ENCODE peak calls at places on chromosomes 16 and 17, in ten cellular contexts. One of them, this sample, is unnamed.

GRCh38 chr17:51319186-51319585 is 58.8 kb downstream of the UTP18 start:
- DNase-seq in lung: no peak
- DNase-seq in dorsolateral prefrontal cortex: no peak
- DNase-seq in left lung: no peak
- DNase-seq in MM.1S: no peak
- DNase-seq in HCT116: no peak
- DNase-seq in sigmoid colon: no peak
- DNase-seq in RWPE2: no peak
- DNase-seq in tibial artery: no peak
- DNase-seq in PC-9: no peak
- DNase-seq in this sample: no peak

GRCh38 chr17:5044630-5045029 is 9.4 kb upstream of the SLC52A1 start:
- DNase-seq in PC-9: peak; percentile 31
- DNase-seq in lung: no peak
- DNase-seq in left lung: no peak
- DNase-seq in RWPE2: no peak
- DNase-seq in HCT116: no peak
- DNase-seq in dorsolateral prefrontal cortex: no peak
- DNase-seq in MM.1S: no peak
- DNase-seq in tibial artery: no peak
- DNase-seq in sigmoid colon: no peak
- DNase-seq in this sample: no peak

GRCh38 chr16:67458121-67458641 is 22.8 kb downstream of the ATP6V0D1 start:
- DNase-seq in left lung: no peak
- DNase-seq in dorsolateral prefrontal cortex: no peak
- DNase-seq in RWPE2: no peak
- DNase-seq in sigmoid colon: no peak
- DNase-seq in tibial artery: no peak
- DNase-seq in PC-9: no peak
- DNase-seq in HCT116: no peak
- DNase-seq in lung: no peak
- DNase-seq in MM.1S: no peak
- DNase-seq in this sample: no peak

GRCh38 chr17:81414751-81415516 is 19.7 kb downstream of the BAHCC1 start:
- DNase-seq in PC-9: no peak
- DNase-seq in HCT116: no peak
- DNase-seq in RWPE2: no peak
- DNase-seq in tibial artery: no peak
- DNase-seq in sigmoid colon: no peak
- DNase-seq in MM.1S: no peak
- DNase-seq in dorsolateral prefrontal cortex: no peak
- DNase-seq in lung: no peak
- DNase-seq in left lung: no peak
- DNase-seq in this sample: no peak

GRCh38 chr17:55450232-55450631 is 28.6 kb upstream of the MMD start:
- DNase-seq in lung: no peak
- DNase-seq in PC-9: no peak
- DNase-seq in sigmoid colon: no peak
- DNase-seq in MM.1S: no peak
- DNase-seq in HCT116: no peak
- DNase-seq in left lung: no peak
- DNase-seq in tibial artery: no peak
- DNase-seq in RWPE2: no peak
- DNase-seq in dorsolateral prefrontal cortex: no peak
- DNase-seq in this sample: no peak

GRCh38 chr17:35568561-35568960 is 7.9 kb upstream of the SLFN14 start:
- DNase-seq in sigmoid colon: no peak
- DNase-seq in RWPE2: no peak
- DNase-seq in lung: no peak
- DNase-seq in dorsolateral prefrontal cortex: no peak
- DNase-seq in left lung: no peak
- DNase-seq in HCT116: no peak
- DNase-seq in MM.1S: no peak
- DNase-seq in tibial artery: no peak
- DNase-seq in PC-9: no peak
- DNase-seq in this sample: peak; percentile 61

GRCh38 chr17:4808378-4808767 is 1.4 kb downstream of the PLD2 start:
- DNase-seq in sigmoid colon: peak; percentile 78
- DNase-seq in tibial artery: no peak
- DNase-seq in RWPE2: no peak
- DNase-seq in MM.1S: no peak
- DNase-seq in HCT116: no peak
- DNase-seq in left lung: no peak
- DNase-seq in PC-9: peak; percentile 19
- DNase-seq in dorsolateral prefrontal cortex: no peak
- DNase-seq in lung: peak; percentile 49
- DNase-seq in this sample: no peak

GRCh38 chr16:72083778-72084404 is 9.5 kb downstream of the TXNL4B start:
- DNase-seq in dorsolateral prefrontal cortex: no peak
- DNase-seq in sigmoid colon: no peak
- DNase-seq in lung: no peak
- DNase-seq in RWPE2: no peak
- DNase-seq in MM.1S: no peak
- DNase-seq in left lung: no peak
- DNase-seq in tibial artery: no peak
- DNase-seq in HCT116: no peak
- DNase-seq in PC-9: no peak
- DNase-seq in this sample: no peak

GRCh38 chr16:12786077-12786476 is 17.6 kb downstream of the CPPED1 start:
- DNase-seq in left lung: no peak
- DNase-seq in tibial artery: no peak
- DNase-seq in RWPE2: no peak
- DNase-seq in lung: no peak
- DNase-seq in sigmoid colon: no peak
- DNase-seq in MM.1S: no peak
- DNase-seq in HCT116: no peak
- DNase-seq in PC-9: no peak
- DNase-seq in dorsolateral prefrontal cortex: no peak
- DNase-seq in this sample: no peak

DNA sequence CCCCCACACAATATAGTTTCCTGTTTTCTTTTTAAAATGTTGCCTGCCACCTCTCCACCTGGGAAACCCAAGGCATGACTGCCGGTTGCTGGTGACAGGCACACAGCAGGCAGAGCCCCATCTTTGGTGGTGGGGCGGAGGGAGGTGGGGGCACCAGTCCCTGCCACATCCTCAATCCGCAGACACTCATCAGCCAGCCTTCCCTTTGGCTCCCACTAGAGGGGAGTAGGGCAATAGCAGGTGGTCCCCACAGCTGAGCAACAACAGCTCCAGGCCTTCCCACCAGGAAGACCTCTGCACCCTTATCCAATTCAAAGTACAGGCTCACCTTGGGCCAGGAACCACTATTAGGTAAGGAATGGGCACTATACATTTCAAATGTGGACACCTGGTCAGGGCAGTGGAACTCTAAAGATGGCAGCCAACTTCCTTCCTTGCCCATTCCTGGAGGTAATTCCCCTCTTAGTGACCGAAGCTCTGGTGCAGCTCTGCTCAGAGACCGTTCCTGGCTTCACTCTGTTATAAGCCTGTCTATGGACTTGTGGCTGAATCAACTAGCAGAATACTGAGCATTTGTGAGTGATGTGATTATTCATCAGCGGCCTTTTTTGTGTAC is 13.9 kb downstream of the RECQL5 start:
- DNase-seq in tibial artery: no peak
- DNase-seq in sigmoid colon: peak; percentile 45
- DNase-seq in dorsolateral prefrontal cortex: no peak
- DNase-seq in lung: no peak
- DNase-seq in PC-9: peak; percentile 37
- DNase-seq in MM.1S: peak; percentile 45
- DNase-seq in HCT116: no peak
- DNase-seq in RWPE2: no peak
- DNase-seq in left lung: no peak
- DNase-seq in this sample: peak; percentile 26
- TF ChIP-seq CTCF in tibial artery: peak; percentile 45
- TF ChIP-seq CTCF in sigmoid colon: peak; percentile 32
- TF ChIP-seq CTCF in dorsolateral prefrontal cortex: peak; percentile 76
- TF ChIP-seq CTCF in lung: peak; percentile 11
- TF ChIP-seq CTCF in PC-9: peak; percentile 72
- TF ChIP-seq CTCF in MM.1S: peak; percentile 70
- TF ChIP-seq CTCF in HCT116: peak; percentile 95
- TF ChIP-seq CTCF in RWPE2: peak; percentile 80
- TF ChIP-seq CTCF in left lung: peak; percentile 61
- TF ChIP-seq CTCF in this sample: peak; percentile 79

GRCh38 chr16:24758373-24758772 is 28.9 kb downstream of the TNRC6A start:
- DNase-seq in tibial artery: no peak
- DNase-seq in HCT116: no peak
- DNase-seq in left lung: no peak
- DNase-seq in MM.1S: no peak
- DNase-seq in dorsolateral prefrontal cortex: no peak
- DNase-seq in sigmoid colon: no peak
- DNase-seq in RWPE2: no peak
- DNase-seq in PC-9: no peak
- DNase-seq in lung: no peak
- DNase-seq in this sample: no peak

GRCh38 chr16:24764916-24765315 is 35.5 kb downstream of the TNRC6A start:
- DNase-seq in left lung: no peak
- DNase-seq in tibial artery: no peak
- DNase-seq in RWPE2: no peak
- DNase-seq in PC-9: no peak
- DNase-seq in sigmoid colon: no peak
- DNase-seq in lung: no peak
- DNase-seq in HCT116: no peak
- DNase-seq in MM.1S: no peak
- DNase-seq in dorsolateral prefrontal cortex: no peak
- DNase-seq in this sample: no peak

GRCh38 chr16:24766057-24766456 is 36.6 kb downstream of the TNRC6A start:
- DNase-seq in MM.1S: no peak
- DNase-seq in tibial artery: no peak
- DNase-seq in dorsolateral prefrontal cortex: no peak
- DNase-seq in left lung: no peak
- DNase-seq in PC-9: no peak
- DNase-seq in RWPE2: no peak
- DNase-seq in lung: no peak
- DNase-seq in sigmoid colon: no peak
- DNase-seq in HCT116: no peak
- DNase-seq in this sample: no peak

GRCh38 chr16:24758986-24759385 is 29.5 kb downstream of the TNRC6A start:
- DNase-seq in sigmoid colon: no peak
- DNase-seq in tibial artery: no peak
- DNase-seq in MM.1S: no peak
- DNase-seq in HCT116: no peak
- DNase-seq in lung: no peak
- DNase-seq in dorsolateral prefrontal cortex: no peak
- DNase-seq in RWPE2: no peak
- DNase-seq in left lung: no peak
- DNase-seq in PC-9: no peak
- DNase-seq in this sample: no peak

GRCh38 chr16:24761526-24761925 is 32.1 kb downstream of the TNRC6A start:
- DNase-seq in lung: no peak
- DNase-seq in HCT116: no peak
- DNase-seq in tibial artery: no peak
- DNase-seq in dorsolateral prefrontal cortex: no peak
- DNase-seq in MM.1S: no peak
- DNase-seq in sigmoid colon: no peak
- DNase-seq in PC-9: no peak
- DNase-seq in left lung: no peak
- DNase-seq in RWPE2: no peak
- DNase-seq in this sample: no peak
- H3K27ac ChIP-seq in lung: no peak overlapping the region
- H3K27ac ChIP-seq in HCT116: no peak overlapping the region
- H3K27ac ChIP-seq in tibial artery: no peak overlapping the region
- H3K27ac ChIP-seq in dorsolateral prefrontal cortex: no peak overlapping the region
- H3K27ac ChIP-seq in MM.1S: no peak overlapping the region
- H3K27ac ChIP-seq in sigmoid colon: peak overlapping the region; percentile 43
- H3K27ac ChIP-seq in PC-9: peak overlapping the region; percentile 9
- H3K27ac ChIP-seq in left lung: no peak overlapping the region
- H3K27ac ChIP-seq in RWPE2: no peak overlapping the region
- H3K27ac ChIP-seq in this sample: no peak overlapping the region

GRCh38 chr17:73302189-73302588 is 9.6 kb downstream of the CDC42EP4 start:
- DNase-seq in dorsolateral prefrontal cortex: no peak
- DNase-seq in HCT116: no peak
- DNase-seq in sigmoid colon: no peak
- DNase-seq in PC-9: no peak
- DNase-seq in lung: no peak
- DNase-seq in MM.1S: no peak
- DNase-seq in left lung: no peak
- DNase-seq in RWPE2: no peak
- DNase-seq in tibial artery: no peak
- DNase-seq in this sample: no peak

GRCh38 chr17:73307130-73307529 is 4.7 kb downstream of the CDC42EP4 start:
- DNase-seq in dorsolateral prefrontal cortex: peak; percentile 60
- DNase-seq in PC-9: peak; percentile 64
- DNase-seq in MM.1S: no peak
- DNase-seq in RWPE2: no peak
- DNase-seq in left lung: peak; percentile 48
- DNase-seq in lung: no peak
- DNase-seq in HCT116: no peak
- DNase-seq in tibial artery: no peak
- DNase-seq in sigmoid colon: peak; percentile 87
- DNase-seq in this sample: no peak

GRCh38 chr17:73304438-73304837 is 7.4 kb downstream of the CDC42EP4 start:
- DNase-seq in left lung: no peak
- DNase-seq in HCT116: no peak
- DNase-seq in sigmoid colon: no peak
- DNase-seq in tibial artery: no peak
- DNase-seq in dorsolateral prefrontal cortex: no peak
- DNase-seq in RWPE2: no peak
- DNase-seq in MM.1S: no peak
- DNase-seq in lung: no peak
- DNase-seq in PC-9: no peak
- DNase-seq in this sample: no peak

GRCh38 chr17:73305845-73306836 is 5.7 kb downstream of the CDC42EP4 start:
- DNase-seq in lung: no peak
- DNase-seq in HCT116: no peak
- DNase-seq in sigmoid colon: no peak
- DNase-seq in tibial artery: no peak
- DNase-seq in dorsolateral prefrontal cortex: no peak
- DNase-seq in PC-9: no peak
- DNase-seq in left lung: no peak
- DNase-seq in RWPE2: no peak
- DNase-seq in MM.1S: no peak
- DNase-seq in this sample: no peak

GRCh38 chr17:73304971-73305786 is 6.6 kb downstream of the CDC42EP4 start:
- DNase-seq in dorsolateral prefrontal cortex: no peak
- DNase-seq in PC-9: peak; percentile 64
- DNase-seq in lung: peak; percentile 74
- DNase-seq in left lung: peak; percentile 54
- DNase-seq in sigmoid colon: peak; percentile 84
- DNase-seq in MM.1S: no peak
- DNase-seq in HCT116: peak; percentile 55
- DNase-seq in RWPE2: no peak
- DNase-seq in tibial artery: peak; percentile 73
- DNase-seq in this sample: peak; percentile 38
- TF ChIP-seq CTCF in dorsolateral prefrontal cortex: peak; percentile 42
- TF ChIP-seq CTCF in PC-9: peak; percentile 25
- TF ChIP-seq CTCF in lung: no peak
- TF ChIP-seq CTCF in left lung: peak; percentile 20
- TF ChIP-seq CTCF in sigmoid colon: peak; percentile 22
- TF ChIP-seq CTCF in MM.1S: no peak
- TF ChIP-seq CTCF in HCT116: peak; percentile 53
- TF ChIP-seq CTCF in RWPE2: peak; percentile 28
- TF ChIP-seq CTCF in tibial artery: peak; percentile 23
- TF ChIP-seq CTCF in this sample: no peak

DNA sequence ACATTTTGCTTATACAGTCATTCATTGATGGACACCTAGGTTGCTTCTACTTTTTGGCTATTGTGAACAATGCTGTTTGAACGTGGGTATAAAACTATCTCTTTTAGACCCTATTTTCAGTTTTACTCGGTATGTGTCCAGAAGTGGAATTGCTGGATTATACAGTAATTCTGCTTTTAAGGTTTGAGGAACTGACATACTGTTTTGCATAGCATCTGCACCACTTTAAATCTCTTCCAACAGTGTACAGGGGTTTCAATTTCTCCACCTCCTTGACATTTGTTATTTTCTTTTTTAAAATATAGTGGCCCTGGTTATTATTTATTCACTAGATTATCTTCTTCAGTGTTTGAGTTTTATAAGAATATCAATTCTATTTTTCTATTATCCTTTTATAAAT is 116.9 kb downstream of the USP22 start:
- DNase-seq in RWPE2: no peak
- DNase-seq in HCT116: no peak
- DNase-seq in sigmoid colon: no peak
- DNase-seq in left lung: no peak
- DNase-seq in MM.1S: no peak
- DNase-seq in lung: no peak
- DNase-seq in PC-9: no peak
- DNase-seq in dorsolateral prefrontal cortex: no peak
- DNase-seq in tibial artery: no peak
- DNase-seq in this sample: no peak
- H3K27ac ChIP-seq in RWPE2: no peak overlapping the region
- H3K27ac ChIP-seq in HCT116: no peak overlapping the region
- H3K27ac ChIP-seq in sigmoid colon: no peak overlapping the region
- H3K27ac ChIP-seq in left lung: no peak overlapping the region
- H3K27ac ChIP-seq in MM.1S: no peak overlapping the region
- H3K27ac ChIP-seq in lung: no peak overlapping the region
- H3K27ac ChIP-seq in PC-9: no peak overlapping the region
- H3K27ac ChIP-seq in dorsolateral prefrontal cortex: no peak overlapping the region
- H3K27ac ChIP-seq in tibial artery: peak overlapping the region; percentile 55
- H3K27ac ChIP-seq in this sample: no peak overlapping the region